ENCODE peak calls at places on chromosomes 11 and 22, in six cellular contexts. J, B, M, E, U and I are unnamed samples.

GRCh38 chr11:129728571-129728970 is 87.1 kb upstream of the TMEM45B start:
- DNase-seq in M (no peak), U (no peak), E (peak), J (no peak), B (no peak), I (no peak)

GRCh38 chr11:119470316-119471266 is 47.6 kb upstream of the THY1 start:
- DNase-seq in J (no peak), M (no peak), U (no peak), E (no peak), B (no peak), I (no peak)

GRCh38 chr11:71999360-71999759 is 651 bp downstream of the IL18BP start:
- DNase-seq in E (peak), J (peak), U (no peak), M (no peak), B (no peak), I (no peak)

GRCh38 chr11:118623291-118623655 is 15.9 kb downstream of the PHLDB1 start:
- DNase-seq in J (no peak), M (no peak), U (no peak), B (peak), E (no peak), I (no peak)

GRCh38 chr11:68430801-68431200 is 29.8 kb upstream of the PPP6R3 start:
- DNase-seq in E (no peak), J (no peak), B (no peak), M (no peak), U (no peak), I (no peak)

GRCh38 chr11:112345708-112346107 is 85.0 kb upstream of the PLET1 start:
- DNase-seq in M (peak), E (no peak), B (no peak), U (no peak), J (no peak), I (no peak)

GRCh38 chr11:93560534-93560933 is 17.3 kb upstream of the SMCO4 start:
- DNase-seq in E (no peak), M (no peak), U (no peak), B (no peak), J (no peak), I (no peak)

GRCh38 chr11:9092846-9093778 is 1.7 kb upstream of the SCUBE2 start:
- DNase-seq in J (no peak), U (no peak), M (no peak), B (no peak), E (no peak), I (peak)

GRCh38 chr11:75776546-75776945 is 8.0 kb downstream of the DGAT2 start:
- DNase-seq in E (no peak), M (no peak), J (no peak), U (no peak), B (peak), I (no peak)

GRCh38 chr22:40345271-40345670 is 1.0 kb upstream of the ADSL start:
- DNase-seq in E (no peak), U (no peak), M (no peak), B (no peak), J (no peak), I (no peak)

DNA sequence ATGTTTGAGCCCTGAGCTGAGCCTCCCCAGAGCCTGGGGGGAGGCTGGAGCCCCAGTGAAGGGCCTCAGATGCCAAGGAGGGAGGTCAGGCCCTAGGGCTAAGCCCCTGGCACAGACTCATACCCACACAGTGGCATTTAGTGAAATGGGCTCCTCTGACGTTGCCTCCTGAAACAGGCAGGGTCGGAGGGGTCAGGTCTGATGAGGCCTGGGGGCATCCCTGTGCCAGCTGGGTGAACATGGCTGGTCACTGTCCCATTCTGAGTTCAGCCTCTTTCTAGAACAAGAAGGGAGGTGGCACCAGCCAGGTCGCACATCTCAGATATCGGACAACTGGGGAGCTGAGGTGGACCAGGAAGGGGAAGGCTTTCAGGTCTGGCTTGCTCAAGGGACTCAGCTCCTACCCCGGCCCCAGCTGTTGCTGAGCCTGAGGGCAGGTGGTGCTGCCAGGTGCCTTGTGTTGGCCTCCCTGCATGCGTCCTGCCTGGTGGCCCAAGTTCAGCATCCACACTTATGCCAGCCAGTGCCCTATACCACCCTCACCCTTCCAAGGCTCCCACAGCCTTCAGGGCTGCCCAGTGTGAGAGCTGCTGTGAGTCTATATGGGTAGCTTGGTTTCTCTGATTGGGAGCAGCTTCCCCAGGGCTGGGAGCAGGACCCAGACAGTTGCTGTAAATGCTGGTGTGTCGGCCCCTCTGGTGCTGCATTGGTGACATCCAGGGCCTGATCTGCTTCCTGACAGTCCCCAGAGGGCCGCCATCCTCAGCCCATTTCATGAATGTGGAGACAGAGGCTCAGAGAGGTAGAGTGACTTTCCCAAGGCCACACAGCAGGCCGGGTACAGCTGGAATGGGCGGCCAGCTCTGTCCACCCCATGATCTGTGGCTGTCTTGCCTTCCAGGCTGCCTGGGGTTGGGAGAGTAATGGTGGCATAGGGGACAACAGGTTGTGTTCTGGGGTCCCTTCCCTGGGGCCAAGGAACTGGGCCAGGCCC is 32.8 kb upstream of the PPARA start:
- DNase-seq in M (no peak), B (no peak), U (no peak), J (no peak), E (no peak), I (no peak)
- TF ChIP-seq POLR2AphosphoS5 in M (no peak), B (no peak), U (no peak), J (no peak), E (no peak), I (no peak)

GRCh38 chr11:120723751-120724150 is 212.2 kb downstream of the GRIK4 start:
- DNase-seq in U (no peak), B (no peak), J (no peak), E (no peak), M (no peak), I (no peak)

GRCh38 chr11:120722539-120722938 is 211.0 kb downstream of the GRIK4 start:
- DNase-seq in B (no peak), M (no peak), J (no peak), E (no peak), U (no peak), I (no peak)

DNA sequence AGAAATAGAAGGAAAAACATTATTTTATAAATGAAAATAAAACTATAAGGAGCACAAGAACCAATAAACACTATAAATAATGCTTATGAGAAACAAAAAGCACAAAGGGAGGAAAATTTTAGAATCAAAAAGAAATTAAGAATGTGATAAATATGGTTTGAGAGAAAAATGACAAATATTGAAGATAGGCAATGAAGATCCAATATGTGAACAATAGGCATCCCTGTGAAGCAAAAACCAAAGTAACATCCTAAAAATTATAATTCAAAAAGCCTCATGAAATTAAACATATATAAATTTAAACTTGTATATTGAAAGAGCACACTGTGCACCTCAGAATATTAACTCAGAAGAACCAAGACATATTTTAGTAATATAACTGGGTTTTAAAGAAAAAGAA is 216.2 kb downstream of the GRIK4 start:
- DNase-seq in J (no peak), M (no peak), B (no peak), U (no peak), E (no peak), I (no peak)
- TF ChIP-seq POLR2AphosphoS5 in J (no peak), M (no peak), B (no peak), U (no peak), E (no peak), I (no peak)

DNA sequence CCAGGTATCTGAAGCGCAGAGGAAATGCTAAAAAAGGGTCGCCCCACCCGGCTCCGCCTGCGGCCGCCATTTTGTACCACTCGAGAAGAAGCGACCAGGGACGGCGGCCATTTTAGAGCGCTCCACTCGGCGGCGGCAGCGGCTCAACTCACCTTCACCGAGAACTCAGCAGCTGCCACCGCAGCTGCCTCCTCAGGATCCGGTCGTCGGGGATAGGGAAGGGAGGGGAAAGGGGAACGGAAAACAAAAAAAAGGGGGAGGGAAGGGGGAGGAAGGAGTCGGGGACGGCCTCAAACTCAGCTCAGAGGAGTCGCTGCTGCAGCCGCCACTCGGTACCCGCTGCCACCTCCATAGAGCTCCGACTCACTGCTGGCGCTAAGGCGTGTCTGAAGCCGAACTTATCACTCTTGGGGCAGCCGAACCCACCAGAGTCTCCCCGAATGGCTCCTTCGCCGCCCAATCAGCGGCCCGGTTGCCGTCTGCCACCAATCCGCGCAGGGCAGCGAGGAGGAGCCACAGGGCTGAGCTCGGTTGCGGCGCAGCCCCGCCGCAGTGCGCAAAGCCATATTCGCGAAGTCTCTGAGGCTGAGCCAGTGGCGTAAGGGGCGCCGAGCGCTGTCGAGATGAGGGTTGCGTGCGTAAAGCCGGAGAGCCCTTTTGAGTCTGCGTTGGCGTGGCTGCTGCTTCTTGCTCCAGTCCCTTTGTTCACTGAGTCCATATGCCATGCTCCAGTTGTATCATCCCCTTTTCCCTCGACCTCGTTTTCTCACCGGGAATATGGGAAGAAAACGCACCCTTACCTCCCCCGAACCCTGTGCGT is at the start of gene EIF4G2:
- DNase-seq in J (peak), M (peak), B (peak), E (peak), U (peak), I (peak)
- TF ChIP-seq POLR2AphosphoS5 in J (peak), M (peak), B (peak), E (peak), U (peak), I (peak)

GRCh38 chr11:20050551-20051333 is 109.5 kb downstream of the DBX1 start:
- DNase-seq in J (no peak), U (no peak), E (no peak), M (no peak), B (no peak), I (no peak)
- TF ChIP-seq POLR2AphosphoS5 in J (no peak), U (no peak), E (no peak), M (no peak), B (no peak), I (no peak)

GRCh38 chr22:36454916-36455570 is 26.4 kb downstream of the TXN2 start:
- DNase-seq in B (peak), J (peak), U (peak), M (peak), E (peak), I (peak)
- TF ChIP-seq POLR2AphosphoS5 in B (peak), J (peak), U (peak), M (no peak), E (peak), I (peak)

DNA sequence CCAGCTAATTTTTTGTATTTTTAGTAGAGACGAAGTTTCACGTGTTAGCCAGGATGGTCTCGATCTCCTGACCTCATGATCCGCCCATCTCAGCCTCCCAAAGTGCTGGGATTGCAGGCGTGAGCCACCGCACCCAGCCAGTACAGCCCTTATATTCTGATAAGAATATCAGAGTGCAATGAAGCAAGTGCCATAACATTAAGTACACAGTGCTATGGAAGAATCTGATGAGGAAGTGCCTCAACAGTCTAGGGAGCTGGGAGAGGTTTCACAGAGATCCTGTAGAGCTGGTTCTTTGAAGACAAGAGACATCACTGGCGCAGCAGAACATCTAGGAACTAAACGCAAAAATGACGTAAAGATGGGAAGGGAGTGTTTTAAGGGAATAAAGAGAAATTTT is 2.1 kb downstream of the RTCB start:
- DNase-seq in E (no peak), M (no peak), U (no peak), J (no peak), B (no peak), I (no peak)
- TF ChIP-seq POLR2AphosphoS5 in E (no peak), M (no peak), U (no peak), J (no peak), B (no peak), I (no peak)

GRCh38 chr11:121503056-121503455 is 50.3 kb upstream of the SORL1-AS1 start:
- DNase-seq in E (no peak), M (no peak), U (no peak), J (no peak), B (no peak), I (peak)
- TF ChIP-seq POLR2AphosphoS5 in E (no peak), M (no peak), U (no peak), J (no peak), B (no peak), I (no peak)

GRCh38 chr11:64762277-64762915 is 2.6 kb upstream of the PYGM start:
- DNase-seq in B (peak), E (peak), U (peak), M (no peak), J (peak), I (no peak)
- TF ChIP-seq POLR2AphosphoS5 in B (peak), E (no peak), U (peak), M (peak), J (no peak), I (peak)

GRCh38 chr22:50320671-50321325 is 6.0 kb downstream of the DENND6B start:
- DNase-seq in M (no peak), B (no peak), J (no peak), E (no peak), U (no peak), I (no peak)

GRCh38 chr22:50320116-50320515 is 6.7 kb downstream of the DENND6B start:
- DNase-seq in U (no peak), M (no peak), J (no peak), B (no peak), E (no peak), I (no peak)

GRCh38 chr22:50318698-50319411 is 8.0 kb downstream of the DENND6B start:
- DNase-seq in E (no peak), J (no peak), M (peak), B (no peak), U (no peak), I (no peak)

GRCh38 chr22:50318356-50318697 is 8.5 kb downstream of the DENND6B start:
- DNase-seq in M (no peak), B (no peak), E (no peak), U (no peak), J (no peak), I (no peak)

DNA sequence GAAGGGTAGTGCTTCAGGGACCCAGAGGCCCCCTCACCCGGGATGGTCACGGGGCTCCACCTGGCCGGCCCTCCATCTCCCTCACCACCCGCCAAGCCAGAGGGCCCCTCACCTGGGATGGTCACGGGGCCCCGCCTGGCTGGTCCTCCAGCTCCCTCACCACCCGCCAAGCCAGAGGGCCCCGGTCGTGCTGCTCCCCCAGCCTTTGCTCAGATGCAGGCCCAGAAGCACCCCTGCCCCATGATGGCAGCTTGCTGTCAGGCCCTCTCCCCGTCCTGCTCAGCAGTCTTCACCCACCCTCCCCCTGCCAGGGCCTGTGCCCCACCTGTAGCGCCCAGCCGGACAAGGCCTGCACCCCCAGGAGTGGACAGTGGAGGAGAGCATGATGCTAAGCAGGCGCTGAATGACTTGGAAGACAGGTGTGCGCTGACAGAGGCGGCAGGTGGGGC is 7.3 kb downstream of the DENND6B start:
- DNase-seq in M (no peak), U (no peak), J (no peak), B (peak), E (no peak), I (no peak)
- TF ChIP-seq POLR2AphosphoS5 in M (no peak), U (no peak), J (no peak), B (no peak), E (no peak), I (no peak)